ENCODE peak calls at places on chromosomes 12 and 14, in five cellular contexts. P is GM23248, C is A549, A is thyroid gland, L is pancreas. H is an unnamed sample. For H3K4me1 and H3K9me3, the result is how much of the 10 kb centered on the place peaks cover.

GRCh38 chr12:13839937-13840336 is 141.5 kb downstream of the GRIN2B start:
- DNase-seq in P (no peak), C (no peak), A (no peak), L (no peak), H (no peak)

GRCh38 chr12:89862511-89863331 is 154.1 kb upstream of the ATP2B1 start:
- DNase-seq in P (no peak), C (no peak), A (no peak), L (no peak), H (no peak)

GRCh38 chr12:91442535-91442934 is 259.9 kb upstream of the DCN start:
- DNase-seq in P (no peak), C (no peak), A (no peak), L (no peak), H (no peak)

GRCh38 chr14:101069666-101070362 is 166.3 kb upstream of the RTL1 start:
- DNase-seq in P (no peak), C (no peak), A (no peak), L (no peak), H (no peak)

GRCh38 chr12:76329163-76329562 is 19.1 kb downstream of the BBS10 start:
- DNase-seq in P (peak), C (peak), A (no peak), L (no peak), H (no peak)

GRCh38 chr14:68574906-68575305 is 218.0 kb downstream of the ZFP36L1 start:
- DNase-seq in P (peak), C (no peak), A (peak), L (no peak), H (no peak)

GRCh38 chr14:70665448-70666363 is 24.0 kb downstream of the TTC9 start:
- DNase-seq in P (peak), C (peak), A (peak), L (peak), H (no peak)

GRCh38 chr12:93308281-93308680 is 69.4 kb upstream of the NUDT4 start:
- DNase-seq in P (no peak), C (no peak), A (no peak), L (no peak), H (no peak)

GRCh38 chr12:121241203-121241970 is 31.5 kb downstream of the P2RX4 start:
- DNase-seq in P (no peak), C (no peak), A (no peak), L (no peak), H (no peak)

GRCh38 chr14:93961610-93962009 is 14.8 kb downstream of the ASB2 start:
- DNase-seq in P (no peak), C (no peak), A (no peak), L (no peak), H (no peak)

GRCh38 chr12:106974525-106974924 is 12.4 kb downstream of the MTERF2 start:
- DNase-seq in P (no peak), C (no peak), A (peak), L (no peak), H (no peak)

GRCh38 chr14:100114109-100114765 is 45.2 kb downstream of the DEGS2 start:
- DNase-seq in P (no peak), C (no peak), A (no peak), L (no peak), H (no peak)

GRCh38 chr12:70757830-70758493 is 120.7 kb upstream of the PTPRB start:
- DNase-seq in P (no peak), C (no peak), A (no peak), L (no peak), H (no peak)
- H3K27ac ChIP-seq in P (no peak), C (no peak), A (no peak), L (no peak), H (no peak)

DNA sequence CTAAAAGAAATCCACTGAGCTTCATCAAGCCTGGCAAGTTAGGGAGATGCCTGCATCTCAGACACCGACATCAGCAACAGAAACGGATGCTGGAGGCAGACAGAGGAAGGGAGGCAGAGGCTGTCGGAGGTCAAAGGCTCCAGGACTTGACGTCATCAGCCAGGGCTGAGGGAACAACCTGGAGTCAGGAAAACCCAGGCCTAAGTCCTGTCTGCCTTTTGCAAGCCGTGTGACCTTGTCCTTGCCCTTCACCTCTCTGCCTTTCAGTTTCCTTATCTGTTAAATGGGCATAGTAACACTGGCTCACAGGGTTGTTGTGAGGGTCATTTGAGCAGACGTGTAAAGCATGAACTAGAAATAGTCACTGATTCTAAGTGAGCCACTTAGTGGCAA is 194.2 kb downstream of the BCL11B start:
- DNase-seq in P (no peak), C (no peak), A (no peak), L (no peak), H (no peak)
- H3K4me1 ChIP-seq in P (under half), C (under half), A (under half), L (under half), H (under half)

GRCh38 chr12:133061954-133062353 is 18.8 kb upstream of the ZNF140 start:
- DNase-seq in P (no peak), C (no peak), A (no peak), L (no peak), H (no peak)
- H3K9me3 ChIP-seq in P (under half), C (half or more), A (under half), L (under half), H (half or more)

GRCh38 chr12:118046430-118046829 is 14.5 kb downstream of the WSB2 start:
- DNase-seq in P (no peak), C (no peak), A (peak), L (no peak), H (no peak)

GRCh38 chr12:118042091-118042490 is 18.9 kb downstream of the WSB2 start:
- DNase-seq in P (no peak), C (no peak), A (no peak), L (no peak), H (no peak)

GRCh38 chr12:118044577-118044976 is 16.4 kb downstream of the WSB2 start:
- DNase-seq in P (no peak), C (no peak), A (no peak), L (no peak), H (no peak)

GRCh38 chr12:118038122-118038521 is 21.6 kb downstream of the RFC5 start:
- DNase-seq in P (no peak), C (no peak), A (no peak), L (no peak), H (no peak)

GRCh38 chr12:118044075-118044474 is 16.9 kb downstream of the WSB2 start:
- DNase-seq in P (no peak), C (no peak), A (no peak), L (no peak), H (no peak)
- H3K27ac ChIP-seq in P (no peak), C (no peak), A (no peak), L (no peak), H (no peak)

GRCh38 chr12:1739368-1739767 is 48.5 kb downstream of the ADIPOR2 start:
- DNase-seq in P (no peak), C (no peak), A (no peak), L (no peak), H (no peak)

GRCh38 chr12:1737643-1738286 is 46.9 kb downstream of the ADIPOR2 start:
- DNase-seq in P (no peak), C (no peak), A (no peak), L (no peak), H (no peak)

GRCh38 chr12:1740161-1740948 is 49.5 kb downstream of the ADIPOR2 start:
- DNase-seq in P (no peak), C (no peak), A (no peak), L (no peak), H (no peak)

GRCh38 chr12:1741154-1741949 is 50.5 kb downstream of the ADIPOR2 start:
- DNase-seq in P (peak), C (no peak), A (no peak), L (no peak), H (no peak)

DNA sequence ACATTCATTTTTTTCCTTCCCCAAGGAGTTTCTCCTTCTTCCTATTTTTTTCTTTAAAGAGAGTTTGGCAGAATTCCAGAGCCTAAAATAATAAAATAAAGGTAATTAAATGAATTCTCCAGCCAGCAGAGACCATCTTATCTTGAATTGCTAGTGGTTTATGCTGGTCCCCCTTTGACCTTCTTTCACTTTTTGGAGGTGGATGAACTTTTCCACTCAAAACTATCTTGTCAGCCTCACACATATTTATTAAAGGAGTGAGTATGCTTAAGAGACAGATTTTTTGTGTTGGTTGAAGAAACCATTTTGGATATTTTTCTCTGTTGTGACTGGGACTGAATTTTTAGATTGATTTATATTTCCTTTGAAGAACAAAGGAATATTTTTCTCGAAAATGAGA is 47.6 kb downstream of the ADIPOR2 start:
- DNase-seq in P (no peak), C (no peak), A (no peak), L (no peak), H (no peak)
- H3K4me1 ChIP-seq in P (under half), C (under half), A (under half), L (under half), H (under half)

DNA sequence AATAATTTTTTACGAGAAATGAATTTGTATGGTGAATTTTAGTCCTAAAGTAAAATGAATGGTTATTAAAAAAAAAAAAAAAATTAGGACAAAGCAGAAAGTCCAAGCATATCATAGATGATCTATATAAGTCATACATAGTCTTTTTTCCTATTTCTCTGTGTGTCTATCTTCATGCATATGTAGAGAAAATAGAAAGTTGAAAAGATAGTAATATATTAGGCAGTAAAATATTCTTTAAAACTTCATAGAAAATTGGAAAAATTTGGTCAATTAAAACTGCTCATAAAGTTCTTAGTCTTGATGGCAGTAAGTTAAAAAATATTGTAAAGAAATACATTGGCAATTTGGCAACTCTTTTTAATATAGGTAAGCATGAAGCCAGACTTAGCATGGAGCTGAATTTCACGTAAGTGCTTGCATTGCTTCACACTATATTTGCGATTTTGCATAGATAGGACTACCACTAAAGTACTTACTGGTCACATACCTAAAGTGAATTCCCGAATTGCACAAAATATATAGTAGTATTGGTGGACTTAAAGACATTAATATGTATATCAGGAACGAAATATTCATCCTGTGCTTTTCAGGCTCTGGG is 303.8 kb downstream of the IPO8 start:
- DNase-seq in P (no peak), C (no peak), A (no peak), L (no peak), H (no peak)
- H3K9me3 ChIP-seq in P (under half), C (under half), A (under half), L (under half), H (under half)

DNA sequence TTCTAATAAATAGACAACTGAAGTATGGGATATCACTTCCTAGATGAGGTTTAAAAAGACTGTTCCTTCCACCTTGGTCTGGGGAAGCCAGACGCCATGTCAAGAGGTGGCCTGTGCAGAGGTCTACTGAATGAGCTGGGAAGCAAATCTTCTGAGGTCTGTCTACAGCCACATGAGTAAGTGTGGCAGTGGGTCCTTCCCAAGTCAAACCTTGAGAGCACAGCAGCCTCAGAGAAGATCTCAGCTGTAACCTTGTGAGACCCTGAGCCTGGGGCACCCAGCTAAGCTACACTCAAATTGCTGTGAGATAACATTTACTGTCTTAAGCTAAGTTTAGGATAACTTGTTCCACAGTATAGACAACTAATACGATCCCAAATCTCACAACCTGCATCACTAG is 20.2 kb downstream of the NDUFA12 start:
- DNase-seq in P (no peak), C (no peak), A (no peak), L (no peak), H (no peak)
- H3K27ac ChIP-seq in P (peak), C (no peak), A (no peak), L (no peak), H (no peak)

GRCh38 chr12:6936642-6937480 is 6.8 kb upstream of the RNU7-1 start:
- DNase-seq in P (no peak), C (no peak), A (no peak), L (peak), H (no peak)

GRCh38 chr12:6936378-6936638 is 7.3 kb upstream of the RNU7-1 start:
- DNase-seq in P (no peak), C (no peak), A (no peak), L (no peak), H (no peak)

GRCh38 chr12:6939187-6939540 is 4.5 kb upstream of the RNU7-1 start:
- DNase-seq in P (no peak), C (no peak), A (no peak), L (no peak), H (no peak)

GRCh38 chr12:6938353-6939186 is 5.0 kb upstream of the RNU7-1 start:
- DNase-seq in P (no peak), C (no peak), A (no peak), L (peak), H (no peak)

DNA sequence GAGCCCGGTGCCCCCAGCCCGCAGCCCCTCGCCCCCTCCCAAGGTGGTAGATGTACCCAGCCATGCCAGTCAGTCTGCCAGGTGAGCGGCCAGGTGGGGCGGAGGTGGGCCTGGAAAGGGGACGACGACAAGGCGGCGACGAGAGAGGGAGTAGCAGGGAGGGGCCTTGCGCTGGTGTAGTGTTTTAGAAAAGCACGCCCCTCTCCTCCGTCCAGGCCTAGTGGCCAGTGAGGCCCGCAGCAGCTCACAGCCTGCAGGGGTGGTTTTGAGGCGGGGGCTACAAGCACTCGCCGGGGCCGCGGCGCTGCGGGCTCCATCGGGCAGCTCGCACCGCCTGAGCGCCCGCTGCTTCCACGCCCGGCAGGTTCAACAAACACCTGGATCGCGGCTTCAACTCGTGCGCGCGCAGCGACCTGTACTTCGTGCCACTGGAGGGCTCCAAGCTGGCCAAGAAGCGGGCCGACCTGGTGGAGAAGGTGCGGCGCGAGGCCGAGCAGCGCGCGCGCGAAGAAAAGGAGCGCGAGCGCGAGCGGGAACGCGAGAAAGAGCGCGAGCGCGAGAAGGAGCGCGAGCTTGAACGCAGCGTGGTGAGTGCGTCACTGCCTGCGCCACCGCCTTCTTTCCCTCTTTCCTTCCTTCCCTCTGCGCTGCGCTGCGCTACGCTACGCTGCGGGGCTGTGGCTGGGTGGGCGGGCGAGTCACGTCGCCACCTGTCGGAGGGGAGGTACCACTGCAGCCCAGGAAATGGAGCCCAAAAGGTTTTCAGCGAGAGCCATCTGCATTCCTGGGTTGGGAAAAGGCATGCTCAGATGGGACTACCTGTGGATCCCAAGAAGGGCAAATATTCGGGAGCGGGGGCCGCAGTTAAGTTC is 5.9 kb upstream of the RNU7-1 start:
- DNase-seq in P (peak), C (peak), A (peak), L (peak), H (peak)
- H3K4me1 ChIP-seq in P (under half), C (under half), A (under half), L (under half), H (under half)

H was measured in ascending aorta.